ENCODE peak calls at places on chromosomes 7 and 10, in six cellular contexts. One of them, this sample, is unnamed.
A peak's percentile ranks its signal among the peaks of the same experiment; 100 is the strongest.

GRCh38 chr10:132223156-132223590 is 36.4 kb downstream of the DPYSL4 start:
- DNase-seq in nephron progenitor cell: peak; percentile 87
- DNase-seq in ureter: peak; percentile 85
- DNase-seq in Calu3: peak; percentile 70
- DNase-seq in lower leg skin: peak; percentile 67
- DNase-seq in GM06990: peak; percentile 60
- DNase-seq in this sample: peak; percentile 79

GRCh38 chr10:131617113-131617877 is 283.5 kb upstream of the PPP2R2D start:
- DNase-seq in ureter: no peak
- DNase-seq in nephron progenitor cell: no peak
- DNase-seq in GM06990: no peak
- DNase-seq in lower leg skin: no peak
- DNase-seq in Calu3: no peak
- DNase-seq in this sample: no peak

GRCh38 chr7:37758467-37758866 is 74.9 kb downstream of the GPR141 start:
- DNase-seq in GM06990: no peak
- DNase-seq in lower leg skin: no peak
- DNase-seq in Calu3: no peak
- DNase-seq in ureter: no peak
- DNase-seq in nephron progenitor cell: no peak
- DNase-seq in this sample: no peak

GRCh38 chr10:126905776-126906703 is 812 bp downstream of the DOCK1 start:
- DNase-seq in lower leg skin: no peak
- DNase-seq in Calu3: peak; percentile 14
- DNase-seq in GM06990: no peak
- DNase-seq in nephron progenitor cell: peak; percentile 75
- DNase-seq in ureter: no peak
- DNase-seq in this sample: peak; percentile 60

GRCh38 chr10:60942604-60943269 is 1.2 kb downstream of the RHOBTB1 start:
- DNase-seq in ureter: peak; percentile 48
- DNase-seq in lower leg skin: peak; percentile 43
- DNase-seq in GM06990: peak; percentile 14
- DNase-seq in nephron progenitor cell: peak; percentile 8
- DNase-seq in Calu3: peak; percentile 32
- DNase-seq in this sample: no peak

GRCh38 chr7:131219277-131220041 is 108.2 kb upstream of the MKLN1 start:
- DNase-seq in GM06990: peak; percentile 43
- DNase-seq in Calu3: no peak
- DNase-seq in nephron progenitor cell: no peak
- DNase-seq in ureter: peak; percentile 52
- DNase-seq in lower leg skin: peak; percentile 61
- DNase-seq in this sample: no peak

GRCh38 chr10:86186633-86187032 is 180.0 kb downstream of the GRID1 start:
- DNase-seq in nephron progenitor cell: no peak
- DNase-seq in Calu3: no peak
- DNase-seq in ureter: no peak
- DNase-seq in GM06990: no peak
- DNase-seq in lower leg skin: no peak
- DNase-seq in this sample: no peak

GRCh38 chr10:13839430-13839986 is 252.7 kb downstream of the PRPF18 start:
- DNase-seq in GM06990: no peak
- DNase-seq in ureter: no peak
- DNase-seq in nephron progenitor cell: no peak
- DNase-seq in Calu3: no peak
- DNase-seq in lower leg skin: no peak
- DNase-seq in this sample: no peak

GRCh38 chr10:21499910-21500577 is 25.4 kb downstream of the SKIDA1 start:
- DNase-seq in Calu3: no peak
- DNase-seq in lower leg skin: no peak
- DNase-seq in GM06990: peak; percentile 33
- DNase-seq in ureter: no peak
- DNase-seq in nephron progenitor cell: peak; percentile 77
- DNase-seq in this sample: peak; percentile 58